ENCODE peak calls at places on chromosomes 4 and X, in four cellular contexts. One of them, this sample, is unnamed.
A peak's percentile ranks its signal among the peaks of the same experiment; 100 is the strongest.

GRCh38 chr4:136818811-136819210 is 713.5 kb downstream of the PCDH18 start:
- DNase-seq in IMR-90: peak; percentile 41
- DNase-seq in neuronal stem cell: no peak
- DNase-seq in mesendoderm: no peak
- DNase-seq in this sample: peak; percentile 28

GRCh38 chrX:8988456-8988855 is 45.5 kb downstream of the FAM9B start:
- DNase-seq in IMR-90: peak; percentile 57
- DNase-seq in neuronal stem cell: no peak
- DNase-seq in mesendoderm: no peak
- DNase-seq in this sample: peak; percentile 5

GRCh38 chr4:17534705-17535104 is 19.7 kb downstream of the CLRN2 start:
- DNase-seq in IMR-90: no peak
- DNase-seq in neuronal stem cell: no peak
- DNase-seq in mesendoderm: no peak
- DNase-seq in this sample: no peak

GRCh38 chr4:186104895-186105720 is 604 bp downstream of the FAM149A start:
- DNase-seq in IMR-90: no peak
- DNase-seq in neuronal stem cell: no peak
- DNase-seq in mesendoderm: peak; percentile 40
- DNase-seq in this sample: peak; percentile 25

GRCh38 chrX:57329008-57329407 is 42.5 kb downstream of the FAAH2 start:
- DNase-seq in IMR-90: no peak
- DNase-seq in neuronal stem cell: no peak
- DNase-seq in mesendoderm: peak; percentile 23
- DNase-seq in this sample: no peak

GRCh38 chrX:147733369-147733768 is 178.3 kb upstream of the FMR1 start:
- DNase-seq in IMR-90: no peak
- DNase-seq in neuronal stem cell: no peak
- DNase-seq in mesendoderm: no peak
- DNase-seq in this sample: no peak

GRCh38 chr4:89268572-89269180 is 38.9 kb downstream of the GPRIN3 start:
- DNase-seq in IMR-90: no peak
- DNase-seq in neuronal stem cell: no peak
- DNase-seq in mesendoderm: no peak
- DNase-seq in this sample: no peak

GRCh38 chr4:175330236-175330635 is 412.1 kb downstream of the ADAM29 start:
- DNase-seq in IMR-90: peak; percentile 50
- DNase-seq in neuronal stem cell: no peak
- DNase-seq in mesendoderm: no peak
- DNase-seq in this sample: peak; percentile 32

GRCh38 chrX:1390621-1391369 is 1.1 kb downstream of the SLC25A6 start:
- DNase-seq in IMR-90: no peak
- DNase-seq in neuronal stem cell: no peak
- DNase-seq in mesendoderm: no peak
- DNase-seq in this sample: no peak
- H3K4ac ChIP-seq in IMR-90: peak overlapping the region; percentile 79
- H3K4ac ChIP-seq in neuronal stem cell: no peak overlapping the region
- H3K4ac ChIP-seq in mesendoderm: no peak overlapping the region
- H3K4ac ChIP-seq in this sample: no peak overlapping the region

GRCh38 chr4:107654694-107655093 is 65.3 kb downstream of the PAPSS1 start:
- DNase-seq in IMR-90: no peak
- DNase-seq in neuronal stem cell: peak; percentile 8
- DNase-seq in mesendoderm: no peak
- DNase-seq in this sample: no peak

GRCh38 chr4:107655289-107655688 is 64.7 kb downstream of the PAPSS1 start:
- DNase-seq in IMR-90: no peak
- DNase-seq in neuronal stem cell: no peak
- DNase-seq in mesendoderm: no peak
- DNase-seq in this sample: no peak

GRCh38 chr4:107658400-107659326 is 61.4 kb downstream of the PAPSS1 start:
- DNase-seq in IMR-90: no peak
- DNase-seq in neuronal stem cell: no peak
- DNase-seq in mesendoderm: no peak
- DNase-seq in this sample: no peak
- H3K36me3 ChIP-seq in IMR-90: peaks cover 3% of the 10 kb centered on the region
- H3K36me3 ChIP-seq in neuronal stem cell: peaks cover 4% of the 10 kb centered on the region
- H3K36me3 ChIP-seq in mesendoderm: no peaks in the 10 kb centered on the region
- H3K36me3 ChIP-seq in this sample: peaks cover 32% of the 10 kb centered on the region

DNA sequence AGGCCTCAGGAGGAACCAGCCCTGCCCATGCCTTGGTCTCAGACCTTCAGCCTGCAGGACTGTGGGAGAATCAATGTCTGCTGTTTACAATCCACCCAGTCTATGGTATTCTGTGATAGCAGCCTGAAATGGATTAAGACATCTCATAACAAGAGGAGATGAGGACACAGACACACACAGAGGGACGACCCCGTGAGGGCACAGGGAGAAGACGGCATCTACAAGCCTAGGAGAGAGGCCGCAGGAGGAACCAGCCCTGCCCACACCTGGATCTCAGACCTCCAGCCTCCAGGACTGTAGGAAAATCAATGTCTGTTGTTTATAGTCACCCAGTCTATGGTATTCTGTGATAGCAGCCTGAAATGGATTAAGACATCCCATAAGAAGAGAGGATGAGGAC is 3.3 kb downstream of the SLC25A6 start:
- DNase-seq in IMR-90: no peak
- DNase-seq in neuronal stem cell: no peak
- DNase-seq in mesendoderm: no peak
- DNase-seq in this sample: no peak
- H3K4ac ChIP-seq in IMR-90: no peak overlapping the region
- H3K4ac ChIP-seq in neuronal stem cell: no peak overlapping the region
- H3K4ac ChIP-seq in mesendoderm: no peak overlapping the region
- H3K4ac ChIP-seq in this sample: no peak overlapping the region

DNA sequence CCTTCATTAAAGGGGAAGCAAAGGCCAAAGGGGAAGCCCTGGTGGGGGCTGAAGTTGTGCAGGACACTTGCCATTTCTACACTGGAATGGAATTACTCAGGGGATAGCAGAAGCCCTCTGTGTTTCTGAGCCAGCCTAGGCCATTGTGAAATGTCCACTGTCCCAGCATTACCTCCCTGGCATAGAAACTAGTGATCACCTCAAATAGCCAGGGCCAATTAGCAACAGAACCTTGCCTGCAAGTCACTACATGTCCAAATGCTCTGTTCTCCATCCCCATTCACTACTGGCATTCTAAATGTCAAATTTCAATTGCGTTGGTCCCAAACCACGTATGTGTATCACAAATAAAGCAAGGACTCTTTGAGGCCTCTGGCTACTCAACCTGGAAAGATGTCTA is 429.9 kb downstream of the AFF2 start:
- DNase-seq in IMR-90: no peak
- DNase-seq in neuronal stem cell: no peak
- DNase-seq in mesendoderm: no peak
- DNase-seq in this sample: no peak
- H3K36me3 ChIP-seq in IMR-90: no peaks in the 10 kb centered on the region
- H3K36me3 ChIP-seq in neuronal stem cell: no peaks in the 10 kb centered on the region
- H3K36me3 ChIP-seq in mesendoderm: no peaks in the 10 kb centered on the region
- H3K36me3 ChIP-seq in this sample: no peaks in the 10 kb centered on the region

GRCh38 chr4:52640808-52641595 is 18.1 kb downstream of the USP46 start:
- DNase-seq in IMR-90: peak; percentile 70
- DNase-seq in neuronal stem cell: no peak
- DNase-seq in mesendoderm: no peak
- DNase-seq in this sample: no peak
- H3K4ac ChIP-seq in IMR-90: no peak overlapping the region
- H3K4ac ChIP-seq in neuronal stem cell: no peak overlapping the region
- H3K4ac ChIP-seq in mesendoderm: no peak overlapping the region
- H3K4ac ChIP-seq in this sample: no peak overlapping the region

GRCh38 chr4:132540797-132541196 is 608.3 kb upstream of the PCDH10 start:
- DNase-seq in IMR-90: no peak
- DNase-seq in neuronal stem cell: no peak
- DNase-seq in mesendoderm: no peak
- DNase-seq in this sample: no peak
- H3K36me3 ChIP-seq in IMR-90: no peaks in the 10 kb centered on the region
- H3K36me3 ChIP-seq in neuronal stem cell: no peaks in the 10 kb centered on the region
- H3K36me3 ChIP-seq in mesendoderm: no peaks in the 10 kb centered on the region
- H3K36me3 ChIP-seq in this sample: no peaks in the 10 kb centered on the region